ENCODE peak calls at places on chromosomes 11 and 22, in six cellular contexts. I is HCT116, W is IMR-90, N is heart left ventricle, U is ovary, A is Peyer's patch. K is an unnamed sample.

GRCh38 chr11:48106166-48106565 is 110.4 kb upstream of the OR4B1 start:
- DNase-seq in A (no peak), W (no peak), I (no peak), N (no peak), U (no peak), K (no peak)

GRCh38 chr11:44453871-44454270 is 111.6 kb upstream of the CD82 start:
- DNase-seq in N (no peak), W (no peak), I (no peak), A (no peak), U (no peak), K (no peak)

GRCh38 chr11:1200611-1201191 is 22.2 kb upstream of the MUC5B start:
- DNase-seq in U (peak; percentile 9), N (no peak), W (no peak), A (no peak), I (no peak), K (no peak)

GRCh38 chr11:125569913-125570621 is 790 bp downstream of the EI24 start:
- DNase-seq in N (no peak), W (peak; percentile 18), U (no peak), A (no peak), I (no peak), K (no peak)

GRCh38 chr11:82398300-82398815 is 335.3 kb downstream of the FAM181B start:
- DNase-seq in N (no peak), W (no peak), A (no peak), U (peak; percentile 59), I (no peak), K (no peak)

GRCh38 chr22:31085493-31085824 is 4.3 kb downstream of the SMTN start:
- DNase-seq in U (no peak), N (peak; percentile 64), W (no peak), I (no peak), A (no peak), K (no peak)

GRCh38 chr11:2096001-2096918 is 42.9 kb downstream of the IGF2 start:
- DNase-seq in A (peak; percentile 41), N (no peak), I (no peak), W (peak; percentile 50), U (no peak), K (no peak)

GRCh38 chr11:64801591-64802369 is 1.2 kb downstream of the MAP4K2 start:
- DNase-seq in U (no peak), A (no peak), I (no peak), N (no peak), W (no peak), K (no peak)

GRCh38 chr11:82577246-82577645 is 156.4 kb downstream of the FAM181B start:
- DNase-seq in W (no peak), U (no peak), N (no peak), I (no peak), A (peak; percentile 36), K (no peak)

GRCh38 chr11:24709928-24710565 is 213.2 kb downstream of the LUZP2 start:
- DNase-seq in N (no peak), W (no peak), U (no peak), I (no peak), A (no peak), K (no peak)

GRCh38 chr11:126978911-126979310 is 21.7 kb downstream of the KIRREL3 start:
- DNase-seq in N (no peak), I (no peak), A (no peak), U (no peak), W (no peak), K (no peak)

GRCh38 chr11:86696004-86696403 is 23.6 kb upstream of the ME3 start:
- DNase-seq in A (no peak), U (no peak), N (no peak), I (peak; percentile 27), W (peak; percentile 92), K (no peak)

GRCh38 chr22:38219644-38220043 is 17.9 kb downstream of the MAFF start:
- DNase-seq in W (no peak), A (no peak), N (no peak), I (no peak), U (peak; percentile 39), K (no peak)

GRCh38 chr11:83409891-83410290 is 123.7 kb upstream of the CCDC90B start:
- DNase-seq in U (no peak), W (no peak), A (no peak), N (peak; percentile 30), I (no peak), K (no peak)

GRCh38 chr22:39463277-39463676 is 6.5 kb downstream of the MGAT3 start:
- DNase-seq in A (peak; percentile 44), I (no peak), W (no peak), N (no peak), U (no peak), K (no peak)

GRCh38 chr11:2681408-2682145 is 18.2 kb downstream of the KCNQ1OT1 start:
- DNase-seq in W (no peak), I (no peak), N (no peak), U (no peak), A (peak; percentile 20), K (no peak)

GRCh38 chr11:112316971-112317370 is 56.3 kb upstream of the PLET1 start:
- DNase-seq in I (no peak), N (no peak), W (peak; percentile 30), A (no peak), U (no peak), K (no peak)

GRCh38 chr11:43920598-43921419 is 21.6 kb upstream of the C11orf96 start:
- DNase-seq in U (peak; percentile 75), W (peak; percentile 100), I (peak; percentile 86), A (no peak), N (peak; percentile 70), K (no peak)

GRCh38 chr11:118923721-118924587 is 1.8 kb downstream of the BCL9L start:
- DNase-seq in I (no peak), U (no peak), W (no peak), A (peak; percentile 62), N (no peak), K (no peak)

GRCh38 chr11:86072211-86072610 is 3.3 kb upstream of the PICALM start:
- DNase-seq in I (no peak), N (no peak), A (no peak), W (no peak), U (no peak), K (no peak)

DNA sequence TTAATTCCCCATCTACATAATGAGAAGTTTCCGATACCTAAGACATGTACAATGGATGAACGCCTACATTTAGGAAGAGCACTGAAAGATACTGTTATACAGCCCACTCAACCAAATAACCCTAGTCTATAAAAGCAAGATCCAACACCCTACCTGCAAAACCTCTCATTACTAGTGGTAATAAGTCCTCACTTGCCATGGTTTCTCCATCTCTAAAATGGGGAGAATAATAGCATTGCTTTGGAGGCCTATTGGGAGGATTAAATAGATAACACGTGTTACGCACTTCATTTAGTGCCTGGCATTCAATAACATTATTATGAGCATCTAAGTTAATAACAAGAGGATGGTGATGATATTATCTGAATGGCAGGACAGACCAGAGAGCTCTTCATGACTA is 16.9 kb downstream of the LGR4 start:
- DNase-seq in I (no peak), U (no peak), A (no peak), N (no peak), W (no peak), K (no peak)
- TF ChIP-seq POLR2A in I (no peak), U (no peak), A (no peak), N (no peak), W (no peak), K (no peak)

GRCh38 chr22:23071163-23072034 is 1.1 kb downstream of the GNAZ start:
- DNase-seq in W (no peak), U (peak; percentile 43), N (peak; percentile 23), I (no peak), A (peak; percentile 43), K (no peak)
- H3K4me3 ChIP-seq in W (no peak overlapping the region), U (peak overlapping the region; percentile 78), N (peak overlapping the region; percentile 66), I (peak overlapping the region; percentile 56), A (peak overlapping the region; percentile 71), K (peak overlapping the region; percentile 34)

GRCh38 chr22:42693763-42694683 is 26.6 kb downstream of the A4GALT start:
- DNase-seq in A (no peak), I (no peak), U (no peak), W (no peak), N (no peak), K (no peak)

GRCh38 chr22:42695294-42695693 is 25.4 kb downstream of the A4GALT start:
- DNase-seq in U (no peak), W (no peak), I (no peak), A (no peak), N (peak; percentile 82), K (no peak)

GRCh38 chr22:42693055-42693762 is 27.5 kb downstream of the A4GALT start:
- DNase-seq in U (no peak), A (no peak), W (no peak), I (no peak), N (no peak), K (no peak)

GRCh38 chr22:42691440-42691839 is 29.2 kb downstream of the A4GALT start:
- DNase-seq in N (no peak), U (no peak), I (no peak), A (no peak), W (no peak), K (no peak)

DNA sequence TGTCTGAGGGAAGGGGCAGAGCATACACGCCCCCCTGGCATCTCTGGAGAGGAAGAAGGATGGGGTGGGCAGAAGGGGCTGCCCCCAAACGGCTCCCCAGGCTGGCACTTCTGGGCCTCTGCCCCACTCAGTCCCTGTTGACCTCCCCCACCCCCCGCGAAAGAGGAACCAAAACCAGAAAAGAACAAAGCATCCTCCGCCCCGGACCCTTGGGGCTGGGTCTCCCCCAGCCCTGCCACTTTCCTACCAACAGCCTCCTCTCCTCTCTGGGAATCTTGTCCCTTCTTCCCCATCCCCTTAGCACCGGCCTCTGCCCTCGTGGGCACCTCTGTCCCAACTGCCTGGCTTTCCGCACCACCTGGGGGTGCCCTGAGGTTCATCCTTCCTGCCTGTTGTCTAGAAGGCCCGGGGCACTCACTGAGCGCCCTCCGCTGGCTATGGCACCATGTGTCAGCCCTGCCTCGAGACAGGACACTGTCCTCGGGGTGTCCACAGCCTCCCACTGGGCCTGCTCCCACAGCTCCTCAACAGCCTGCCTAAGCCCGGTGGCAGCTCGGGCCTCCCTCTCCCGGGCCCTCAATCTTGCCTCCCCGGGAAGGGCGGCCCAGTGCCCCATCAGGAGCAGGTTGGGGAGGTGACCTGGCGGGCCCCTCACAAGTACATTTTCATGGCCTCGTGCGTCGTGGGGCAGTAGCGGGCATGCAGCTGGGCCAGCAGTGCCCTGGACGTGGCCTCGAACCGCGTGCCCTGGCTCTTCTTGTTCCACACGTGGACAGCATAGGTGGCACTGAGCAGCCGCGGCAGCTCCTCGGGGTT is 28.2 kb downstream of the A4GALT start:
- DNase-seq in A (no peak), I (no peak), W (no peak), U (no peak), N (no peak), K (no peak)
- H3K4me1 ChIP-seq in A (peaks cover 12% of the 10 kb centered on the region), I (peaks cover 22% of the 10 kb centered on the region), W (peaks cover 17% of the 10 kb centered on the region), U (peaks cover 14% of the 10 kb centered on the region), N (peaks cover 55% of the 10 kb centered on the region), K (peaks cover 26% of the 10 kb centered on the region)

DNA sequence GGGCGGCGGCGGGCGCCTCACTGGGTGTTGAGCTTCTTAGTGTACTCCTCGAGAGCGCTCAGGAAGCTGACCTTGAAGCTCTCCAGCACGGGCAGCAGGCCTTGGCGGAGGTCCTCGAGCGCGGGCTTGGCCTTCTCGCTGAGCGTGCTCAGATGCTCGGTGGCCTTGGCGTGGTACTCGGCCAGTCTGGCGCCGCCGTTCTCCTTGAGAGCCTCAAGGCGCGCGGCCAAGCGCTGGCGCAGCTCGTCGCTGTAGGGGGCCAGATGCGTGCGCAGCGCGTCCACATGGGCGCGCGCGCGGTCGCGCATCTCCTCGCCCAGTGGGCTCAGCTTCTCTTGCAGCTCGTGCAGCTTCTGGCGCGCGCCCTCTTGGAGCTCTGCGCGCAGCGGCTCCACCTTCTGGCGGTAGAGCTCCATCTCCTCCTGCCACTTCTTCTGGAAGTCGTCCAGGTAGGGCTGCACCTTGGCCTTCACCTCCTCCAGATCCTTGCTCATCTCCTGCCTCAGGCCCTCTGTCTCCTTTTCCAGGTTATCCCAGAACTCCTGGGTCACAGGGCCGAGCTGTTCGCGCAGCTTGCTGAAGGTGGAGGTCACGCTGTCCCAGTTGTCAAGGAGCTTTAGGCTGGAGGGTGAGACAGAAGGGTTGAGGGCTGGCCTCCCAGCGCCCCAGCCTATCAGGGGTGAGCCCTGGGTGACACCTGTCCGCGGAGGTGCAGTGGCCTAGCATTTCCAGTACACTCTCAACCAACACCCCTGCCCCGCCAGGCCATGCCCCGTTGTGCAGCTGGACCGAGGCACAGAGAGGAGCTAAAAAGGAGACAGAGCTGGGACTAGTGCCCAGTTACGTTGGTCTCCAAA is 1.4 kb downstream of the APOA1 start:
- DNase-seq in N (peak; percentile 92), U (peak; percentile 99), A (peak; percentile 91), W (peak; percentile 93), I (peak; percentile 88), K (no peak)
- TF ChIP-seq POLR2A in N (no peak), U (no peak), A (peak; percentile 7), W (no peak), I (no peak), K (no peak)